ENCODE peak calls at places on chromosome 3, in seven cellular contexts. Z, J, U, X, F, D and L are unnamed samples.

GRCh38 chr3:179068779-179069530 is 2.7 kb downstream of the ZMAT3 start:
- DNase-seq in D (no peak), X (no peak), J (no peak), Z (peak), F (no peak), U (no peak), L (no peak)

GRCh38 chr3:121072128-121072527 is 164.1 kb downstream of the STXBP5L start:
- DNase-seq in X (no peak), F (no peak), D (no peak), J (peak), Z (no peak), U (no peak), L (no peak)

GRCh38 chr3:163878396-163878795 is 1199.9 kb downstream of the SI start:
- DNase-seq in D (no peak), F (no peak), X (no peak), Z (no peak), J (no peak), U (no peak), L (no peak)

GRCh38 chr3:95200384-95200783 is 1137.5 kb downstream of the NSUN3 start:
- DNase-seq in U (no peak), J (no peak), F (no peak), D (no peak), Z (no peak), X (no peak), L (no peak)

GRCh38 chr3:13624021-13624420 is 75.1 kb downstream of the FBLN2 start:
- DNase-seq in F (no peak), D (no peak), U (no peak), J (peak), Z (no peak), X (no peak), L (peak)

GRCh38 chr3:37826933-37827332 is 34.7 kb upstream of the CTDSPL start:
- DNase-seq in J (no peak), X (no peak), U (no peak), D (no peak), Z (no peak), F (no peak), L (no peak)

GRCh38 chr3:129878355-129878754 is 15.2 kb downstream of the TMCC1 start:
- DNase-seq in D (no peak), J (no peak), F (no peak), U (no peak), Z (no peak), X (no peak), L (no peak)

GRCh38 chr3:163576314-163576713 is 1502.0 kb downstream of the SI start:
- DNase-seq in Z (no peak), U (no peak), D (no peak), J (no peak), F (no peak), X (no peak), L (no peak)

GRCh38 chr3:40333416-40333815 is 23.9 kb downstream of the EIF1B start:
- DNase-seq in F (peak), J (no peak), Z (no peak), X (no peak), D (no peak), U (no peak), L (no peak)